ENCODE peak calls at places on chromosome 7, in six cellular contexts. A, D, Z, N, U and W are unnamed samples.

GRCh38 chr7:130921391-130922180 is 187.6 kb upstream of the KLF14 start:
- ATAC-seq in A (no peak), N (peak; percentile 91), U (peak; percentile 11), D (no peak), Z (no peak), W (no peak)

GRCh38 chr7:12257582-12257981 is 46.5 kb downstream of the TMEM106B start:
- ATAC-seq in U (peak; percentile 100), D (peak; percentile 100), A (peak; percentile 95), Z (peak; percentile 86), N (peak; percentile 64), W (peak; percentile 99)

GRCh38 chr7:27155816-27156507 is 513 bp downstream of the HOXA7 start:
- ATAC-seq in Z (no peak), D (no peak), A (no peak), U (no peak), N (no peak), W (no peak)

GRCh38 chr7:47474937-47475879 is 106.7 kb downstream of the TNS3 start:
- ATAC-seq in D (peak; percentile 97), U (peak; percentile 70), N (peak; percentile 95), A (peak; percentile 70), Z (peak; percentile 61), W (peak; percentile 96)

GRCh38 chr7:149865437-149865836 is 8.3 kb upstream of the ATP6V0E2 start:
- ATAC-seq in Z (peak; percentile 77), U (peak; percentile 43), N (no peak), A (peak; percentile 48), D (no peak), W (no peak)

GRCh38 chr7:129734400-129734799 is 122.9 kb downstream of the NRF1 start:
- ATAC-seq in D (no peak), U (no peak), N (no peak), A (no peak), Z (no peak), W (no peak)

GRCh38 chr7:86643478-86644281 is at the start of gene GRM3:
- ATAC-seq in N (peak; percentile 77), D (no peak), Z (no peak), A (no peak), U (peak; percentile 62), W (no peak)

GRCh38 chr7:125032943-125033342 is 103.3 kb upstream of the POT1 start:
- ATAC-seq in U (peak; percentile 88), N (no peak), D (no peak), A (no peak), Z (no peak), W (no peak)

GRCh38 chr7:132575987-132576722 is at the start of gene PLXNA4:
- ATAC-seq in U (no peak), Z (no peak), N (peak; percentile 8), A (peak; percentile 24), D (no peak), W (no peak)

GRCh38 chr7:101031082-101031481 is 11.2 kb downstream of the MUC17 start:
- ATAC-seq in Z (no peak), D (no peak), A (no peak), N (no peak), U (no peak), W (no peak)

GRCh38 chr7:156703209-156703608 is 62.6 kb downstream of the RNF32 start:
- ATAC-seq in Z (no peak), A (no peak), D (no peak), U (no peak), N (peak; percentile 39), W (no peak)

GRCh38 chr7:22665816-22666375 is 61.1 kb upstream of the IL6 start:
- ATAC-seq in U (no peak), Z (peak; percentile 32), N (no peak), A (peak; percentile 50), D (no peak), W (no peak)

GRCh38 chr7:106124176-106124575 is 12.1 kb upstream of the SYPL1 start:
- ATAC-seq in A (no peak), N (no peak), Z (no peak), D (no peak), U (no peak), W (no peak)

GRCh38 chr7:49980414-49980813 is 112.6 kb downstream of the ZPBP start:
- ATAC-seq in D (no peak), A (peak; percentile 85), Z (peak; percentile 77), N (no peak), U (no peak), W (no peak)

GRCh38 chr7:116265881-116266280 is 55.5 kb downstream of the TES start:
- ATAC-seq in Z (no peak), N (no peak), U (no peak), D (no peak), A (no peak), W (no peak)

GRCh38 chr7:69668339-69668738 is 70.1 kb downstream of the AUTS2 start:
- ATAC-seq in U (no peak), D (no peak), N (no peak), Z (no peak), A (no peak), W (no peak)

GRCh38 chr7:80443336-80443735 is 68.5 kb downstream of the GNAT3 start:
- ATAC-seq in D (no peak), Z (no peak), A (no peak), N (no peak), U (no peak), W (no peak)

GRCh38 chr7:70779321-70779720 is 352.6 kb upstream of the GALNT17 start:
- ATAC-seq in Z (no peak), D (no peak), N (no peak), U (no peak), A (no peak), W (peak; percentile 54)

GRCh38 chr7:39987641-39988347 is 37.7 kb downstream of the CDK13 start:
- ATAC-seq in U (no peak), D (no peak), N (no peak), A (peak; percentile 78), Z (peak; percentile 72), W (no peak)

GRCh38 chr7:78523903-78524302 is 725.3 kb downstream of the PHTF2 start:
- ATAC-seq in N (no peak), Z (no peak), D (no peak), A (no peak), U (no peak), W (no peak)

GRCh38 chr7:103989785-103990775 is 622 bp upstream of the RELN start:
- ATAC-seq in N (no peak), U (peak; percentile 67), Z (no peak), D (no peak), A (peak; percentile 63), W (peak; percentile 34)

GRCh38 chr7:50314778-50315177 is 10.3 kb downstream of the IKZF1 start:
- ATAC-seq in N (no peak), D (no peak), U (no peak), A (no peak), Z (no peak), W (no peak)

GRCh38 chr7:92061154-92061553 is 73.1 kb downstream of the CYP51A1 start:
- ATAC-seq in Z (no peak), U (peak; percentile 20), A (no peak), N (peak; percentile 69), D (no peak), W (no peak)

GRCh38 chr7:94004024-94004945 is at the start of gene BET1:
- ATAC-seq in U (peak; percentile 98), Z (peak; percentile 98), D (peak; percentile 97), A (peak; percentile 99), N (peak; percentile 100), W (peak; percentile 99)

GRCh38 chr7:141144921-141145629 is 71.2 kb downstream of the TMEM178B start:
- ATAC-seq in A (no peak), D (peak; percentile 91), N (no peak), U (no peak), Z (no peak), W (peak; percentile 72)

GRCh38 chr7:93739422-93739821 is 151.1 kb downstream of the TFPI2 start:
- ATAC-seq in D (no peak), N (no peak), Z (no peak), U (no peak), A (no peak), W (no peak)

GRCh38 chr7:44103566-44103940 is 592 bp upstream of the AEBP1 start:
- ATAC-seq in N (no peak), U (no peak), Z (no peak), A (no peak), D (no peak), W (no peak)

GRCh38 chr7:23358152-23358674 is 59.1 kb downstream of the MALSU1 start:
- ATAC-seq in Z (no peak), A (no peak), N (no peak), D (no peak), U (no peak), W (no peak)

GRCh38 chr7:78770422-78771410 is 682.8 kb downstream of the MAGI2 start:
- ATAC-seq in Z (no peak), N (peak; percentile 52), U (peak; percentile 71), D (no peak), A (no peak), W (no peak)

GRCh38 chr7:15376601-15377000 is 185.2 kb downstream of the AGMO start:
- ATAC-seq in Z (no peak), U (peak; percentile 90), A (no peak), N (no peak), D (no peak), W (no peak)

GRCh38 chr7:150520145-150520544 is 5.5 kb downstream of the GIMAP7 start:
- ATAC-seq in N (no peak), U (no peak), Z (peak; percentile 42), A (peak; percentile 46), D (no peak), W (no peak)

GRCh38 chr7:75945297-75946168 is 30.6 kb downstream of the POR start:
- ATAC-seq in Z (no peak), A (peak; percentile 62), D (no peak), U (peak; percentile 80), N (peak; percentile 83), W (no peak)

GRCh38 chr7:131568510-131568909 is 12.1 kb upstream of the PODXL start:
- ATAC-seq in U (no peak), Z (no peak), D (no peak), A (no peak), N (peak; percentile 56), W (no peak)

GRCh38 chr7:20140278-20141058 is 76.7 kb downstream of the MACC1 start:
- ATAC-seq in N (no peak), D (no peak), Z (no peak), U (no peak), A (no peak), W (no peak)